ENCODE peak calls at places on chromosomes 7 and 10, in four cellular contexts. One of them, this sample, is unnamed.

GRCh38 chr10:11863353-11864105 is 40.4 kb downstream of the PROSER2 start:
- DNase-seq in uterus: no peak
- DNase-seq in H1: no peak
- DNase-seq in stomach: peak
- DNase-seq in this sample: no peak

GRCh38 chr10:44513592-44513991 is 128.7 kb upstream of the CXCL12 start:
- DNase-seq in uterus: peak
- DNase-seq in stomach: no peak
- DNase-seq in H1: no peak
- DNase-seq in this sample: no peak

GRCh38 chr10:42975558-42976352 is 101.1 kb upstream of the RET start:
- DNase-seq in stomach: peak
- DNase-seq in uterus: peak
- DNase-seq in H1: no peak
- DNase-seq in this sample: no peak

GRCh38 chr7:134513169-134513752 is 14.1 kb upstream of the AKR1B10 start:
- DNase-seq in stomach: peak
- DNase-seq in uterus: no peak
- DNase-seq in H1: peak
- DNase-seq in this sample: peak

GRCh38 chr7:141271451-141271850 is 197.6 kb downstream of the TMEM178B start:
- DNase-seq in H1: no peak
- DNase-seq in uterus: no peak
- DNase-seq in stomach: no peak
- DNase-seq in this sample: no peak

GRCh38 chr10:48509974-48510692 is 94.7 kb downstream of the ARHGAP22 start:
- DNase-seq in stomach: peak
- DNase-seq in uterus: no peak
- DNase-seq in H1: peak
- DNase-seq in this sample: no peak

GRCh38 chr7:1920886-1921285 is 250.8 kb downstream of the ELFN1 start:
- DNase-seq in uterus: no peak
- DNase-seq in H1: no peak
- DNase-seq in stomach: no peak
- DNase-seq in this sample: no peak

GRCh38 chr7:47420117-47420780 is 161.7 kb downstream of the TNS3 start:
- DNase-seq in H1: no peak
- DNase-seq in stomach: no peak
- DNase-seq in uterus: no peak
- DNase-seq in this sample: no peak

GRCh38 chr7:138460649-138461607 is 869 bp downstream of the TRIM24 start:
- DNase-seq in stomach: peak
- DNase-seq in uterus: peak
- DNase-seq in H1: peak
- DNase-seq in this sample: no peak

GRCh38 chr7:50768470-50769159 is 14.1 kb downstream of the GRB10 start:
- DNase-seq in H1: no peak
- DNase-seq in stomach: no peak
- DNase-seq in uterus: no peak
- DNase-seq in this sample: no peak

GRCh38 chr7:1705339-1705738 is 35.3 kb downstream of the ELFN1 start:
- DNase-seq in stomach: peak
- DNase-seq in uterus: no peak
- DNase-seq in H1: peak
- DNase-seq in this sample: no peak

GRCh38 chr10:43383204-43383971 is 12.0 kb downstream of the FXYD4 start:
- DNase-seq in uterus: no peak
- DNase-seq in stomach: no peak
- DNase-seq in H1: no peak
- DNase-seq in this sample: no peak

GRCh38 chr7:127885843-127886242 is 145.4 kb downstream of the LRRC4 start:
- DNase-seq in stomach: no peak
- DNase-seq in H1: no peak
- DNase-seq in uterus: no peak
- DNase-seq in this sample: no peak

GRCh38 chr7:143975617-143976016 is 21.0 kb downstream of the OR2F1 start:
- DNase-seq in uterus: no peak
- DNase-seq in H1: no peak
- DNase-seq in stomach: no peak
- DNase-seq in this sample: peak

GRCh38 chr10:119320981-119321380 is 113.6 kb downstream of the GRK5 start:
- DNase-seq in uterus: no peak
- DNase-seq in H1: no peak
- DNase-seq in stomach: no peak
- DNase-seq in this sample: no peak

GRCh38 chr10:13099144-13099665 is 758 bp upstream of the OPTN start:
- DNase-seq in uterus: peak
- DNase-seq in H1: peak
- DNase-seq in stomach: no peak
- DNase-seq in this sample: peak

GRCh38 chr7:108488902-108489538 is 32.8 kb upstream of the NRCAM start:
- DNase-seq in H1: no peak
- DNase-seq in uterus: no peak
- DNase-seq in stomach: no peak
- DNase-seq in this sample: no peak

GRCh38 chr7:139720705-139721231 is 57.0 kb downstream of the HIPK2 start:
- DNase-seq in uterus: peak
- DNase-seq in stomach: peak
- DNase-seq in H1: no peak
- DNase-seq in this sample: no peak

GRCh38 chr10:32412499-32412853 is 33.5 kb upstream of the CCDC7 start:
- DNase-seq in stomach: no peak
- DNase-seq in H1: no peak
- DNase-seq in uterus: no peak
- DNase-seq in this sample: no peak

GRCh38 chr10:118870467-118871243 is 115.9 kb upstream of the CACUL1 start:
- DNase-seq in H1: no peak
- DNase-seq in uterus: peak
- DNase-seq in stomach: no peak
- DNase-seq in this sample: no peak

GRCh38 chr10:47359626-47360418 is 11.7 kb downstream of the RBP3 start:
- DNase-seq in stomach: no peak
- DNase-seq in H1: no peak
- DNase-seq in uterus: no peak
- DNase-seq in this sample: no peak

GRCh38 chr7:100544386-100544785 is 5.4 kb downstream of the AGFG2 start:
- DNase-seq in uterus: no peak
- DNase-seq in stomach: no peak
- DNase-seq in H1: no peak
- DNase-seq in this sample: no peak
- H3K27ac ChIP-seq in uterus: peak
- H3K27ac ChIP-seq in stomach: peak
- H3K27ac ChIP-seq in H1: no peak
- H3K27ac ChIP-seq in this sample: no peak

GRCh38 chr10:35466170-35466569 is 129.9 kb downstream of the CCNY start:
- DNase-seq in stomach: no peak
- DNase-seq in H1: no peak
- DNase-seq in uterus: no peak
- DNase-seq in this sample: no peak
- H3K27ac ChIP-seq in stomach: no peak
- H3K27ac ChIP-seq in H1: peak
- H3K27ac ChIP-seq in uterus: no peak
- H3K27ac ChIP-seq in this sample: no peak

DNA sequence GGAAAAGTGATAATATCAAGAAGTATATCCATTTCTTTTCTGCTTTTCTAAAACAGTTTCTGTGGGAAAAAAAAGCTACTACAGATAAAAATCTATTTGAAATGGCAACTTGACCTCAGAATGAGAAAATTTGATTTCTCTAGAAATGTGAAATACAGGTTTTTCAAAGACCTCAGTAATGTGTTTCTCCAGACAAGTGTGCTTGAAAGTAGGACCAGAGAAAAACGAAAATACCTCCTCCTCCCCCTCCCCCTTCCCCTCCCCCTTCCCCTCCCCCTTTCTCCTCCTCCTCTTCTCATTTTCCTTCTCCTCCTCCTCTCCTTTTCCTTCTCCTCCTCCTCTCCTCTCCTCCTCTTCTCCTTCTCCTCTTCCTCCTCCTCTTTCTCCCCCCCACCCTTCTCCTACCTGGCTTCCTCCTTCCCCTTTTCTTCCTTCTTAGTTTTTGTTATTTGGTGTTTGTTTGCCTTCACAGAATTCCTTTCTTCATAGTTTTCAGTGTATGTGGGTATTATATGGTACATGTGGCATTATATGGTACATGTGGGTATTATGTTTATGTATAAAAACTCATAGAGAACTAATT is 179.4 kb downstream of the CDK14 start:
- DNase-seq in H1: no peak
- DNase-seq in stomach: no peak
- DNase-seq in uterus: no peak
- DNase-seq in this sample: no peak
- H3K27ac ChIP-seq in H1: no peak
- H3K27ac ChIP-seq in stomach: no peak
- H3K27ac ChIP-seq in uterus: no peak
- H3K27ac ChIP-seq in this sample: no peak

DNA sequence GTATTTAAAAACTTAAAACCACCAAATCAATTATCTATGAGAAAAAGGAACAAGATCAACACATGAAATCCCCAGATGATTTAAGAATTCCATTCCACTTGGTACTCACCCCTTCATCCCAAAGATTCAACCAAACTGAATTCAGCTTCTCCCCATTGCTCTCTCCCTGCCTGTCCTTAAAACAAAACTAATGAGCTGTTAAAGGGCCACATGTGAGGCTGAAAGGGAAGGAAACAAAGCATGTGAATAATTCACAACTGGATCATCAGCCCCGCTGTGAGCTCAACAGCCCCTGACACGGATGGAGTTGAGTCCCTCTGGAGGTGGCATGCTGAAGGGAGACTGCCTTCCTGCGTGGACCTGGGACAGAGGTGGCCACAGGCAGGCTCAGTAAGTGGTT is 32.9 kb downstream of the VOPP1 start:
- DNase-seq in stomach: no peak
- DNase-seq in H1: no peak
- DNase-seq in uterus: no peak
- DNase-seq in this sample: no peak
- H3K27ac ChIP-seq in stomach: no peak
- H3K27ac ChIP-seq in H1: peak
- H3K27ac ChIP-seq in uterus: no peak
- H3K27ac ChIP-seq in this sample: no peak

GRCh38 chr10:78513986-78514385 is 480.3 kb downstream of the RPS24 start:
- DNase-seq in H1: peak
- DNase-seq in stomach: no peak
- DNase-seq in uterus: no peak
- DNase-seq in this sample: no peak
- H3K27ac ChIP-seq in H1: no peak
- H3K27ac ChIP-seq in stomach: no peak
- H3K27ac ChIP-seq in uterus: peak
- H3K27ac ChIP-seq in this sample: no peak

DNA sequence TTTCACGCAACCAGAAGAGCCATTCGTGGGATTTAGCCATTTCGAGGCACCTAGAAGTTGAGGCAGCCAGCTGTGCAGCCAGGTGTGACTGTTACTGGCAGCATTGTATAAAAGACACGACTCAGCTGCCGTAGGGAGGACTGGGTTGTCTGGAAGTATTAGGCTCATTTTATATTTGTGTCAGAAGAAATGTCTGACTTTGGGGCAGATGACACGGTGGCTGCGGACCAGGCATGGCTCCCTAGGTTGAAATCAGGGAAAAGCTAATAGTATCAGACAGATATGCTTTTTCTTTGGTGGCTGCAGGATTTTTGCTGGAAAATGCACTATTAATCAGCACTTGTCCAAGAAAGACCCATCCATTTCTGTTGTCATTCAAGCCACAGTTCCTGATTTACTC is 4.2 kb upstream of the DPYSL4 start:
- DNase-seq in stomach: no peak
- DNase-seq in uterus: no peak
- DNase-seq in H1: no peak
- DNase-seq in this sample: no peak
- H3K27ac ChIP-seq in stomach: no peak
- H3K27ac ChIP-seq in uterus: no peak
- H3K27ac ChIP-seq in H1: no peak
- H3K27ac ChIP-seq in this sample: no peak